ENCODE peak calls at places on chromosomes 16 and 17, in four cellular contexts. L is T1000, V is HT1080, T is RCC 7860. K is an unnamed sample.

GRCh38 chr17:51144266-51145022 is 8.9 kb upstream of the NME1 start:
- DNase-seq in L (no peak), V (no peak), T (no peak), K (no peak)

GRCh38 chr16:67101683-67102082 is 8.1 kb upstream of the PHAF1 start:
- DNase-seq in L (no peak), V (peak; percentile 31), T (no peak), K (no peak)

GRCh38 chr17:80955078-80955477 is 36.6 kb upstream of the CHMP6 start:
- DNase-seq in L (no peak), V (no peak), T (no peak), K (no peak)

GRCh38 chr17:66406701-66407644 is 104.6 kb downstream of the PRKCA start:
- DNase-seq in L (no peak), V (no peak), T (no peak), K (no peak)

GRCh38 chr17:67435122-67435521 is 58.0 kb downstream of the PITPNC1 start:
- DNase-seq in L (no peak), V (peak; percentile 16), T (no peak), K (no peak)

GRCh38 chr17:48578616-48579560 is 738 bp upstream of the HOXB4 start:
- DNase-seq in L (no peak), V (no peak), T (no peak), K (no peak)

GRCh38 chr17:82172461-82173160 is 40.0 kb downstream of the CCDC57 start:
- DNase-seq in L (no peak), V (no peak), T (no peak), K (no peak)

GRCh38 chr17:77356109-77356689 is 215.4 kb downstream of the SEC14L1 start:
- DNase-seq in L (peak; percentile 60), V (peak; percentile 63), T (peak; percentile 27), K (no peak)

GRCh38 chr16:54937673-54938350 is 7.1 kb downstream of the IRX5 start:
- DNase-seq in L (no peak), V (no peak), T (no peak), K (no peak)

GRCh38 chr16:89544113-89544512 is 16.4 kb upstream of the RPL13 start:
- DNase-seq in L (no peak), V (no peak), T (no peak), K (no peak)

GRCh38 chr17:74212262-74212912 is 984 bp upstream of the TTYH2 start:
- DNase-seq in L (no peak), V (peak; percentile 41), T (no peak), K (no peak)

GRCh38 chr17:82587234-82588086 is 60.8 kb downstream of the WDR45B start:
- DNase-seq in L (no peak), V (peak; percentile 67), T (no peak), K (no peak)

GRCh38 chr17:80855968-80856862 is 135.4 kb upstream of the CHMP6 start:
- DNase-seq in L (peak; percentile 83), V (peak; percentile 95), T (peak; percentile 94), K (peak; percentile 78)

GRCh38 chr17:28056276-28056620 is 13.8 kb downstream of the NLK start:
- DNase-seq in L (no peak), V (no peak), T (no peak), K (no peak)

GRCh38 chr17:50186661-50187402 is 14.6 kb downstream of the COL1A1 start:
- DNase-seq in L (no peak), V (no peak), T (no peak), K (no peak)

GRCh38 chr17:16878084-16878483 is 93.8 kb downstream of the TNFRSF13B start:
- DNase-seq in L (no peak), V (no peak), T (no peak), K (no peak)

GRCh38 chr16:35798885-35799426 is 2339.5 kb downstream of the TP53TG3F start:
- DNase-seq in L (no peak), V (peak; percentile 52), T (no peak), K (no peak)

GRCh38 chr16:23640669-23640958 is 496 bp downstream of the PALB2 start:
- DNase-seq in L (no peak), V (no peak), T (no peak), K (no peak)

GRCh38 chr17:75392559-75392958 is 12.9 kb downstream of the GRB2 start:
- DNase-seq in L (no peak), V (no peak), T (no peak), K (no peak)

GRCh38 chr16:23274968-23275367 is 27.1 kb upstream of the SCNN1B start:
- DNase-seq in L (no peak), V (peak; percentile 20), T (no peak), K (no peak)

GRCh38 chr16:17258848-17259713 is 211.7 kb downstream of the XYLT1 start:
- DNase-seq in L (no peak), V (peak; percentile 4), T (no peak), K (peak; percentile 65)

GRCh38 chr17:76063880-76064546 is 8.3 kb downstream of the SRP68 start:
- DNase-seq in L (no peak), V (no peak), T (no peak), K (no peak)

K was measured in GM19239.